ENCODE peak calls at places on chromosomes 16 and 17, in four cellular contexts. U is stomach, D is HFF-Myc, X is upper lobe of right lung. R is an unnamed sample.

GRCh38 chr17:10063730-10064221 is 134.6 kb downstream of the GAS7 start:
- DNase-seq in U (peak; percentile 29), X (no peak), D (no peak), R (no peak)

GRCh38 chr16:50696575-50697420 is 3.4 kb downstream of the NOD2 start:
- DNase-seq in D (peak; percentile 35), U (peak; percentile 77), X (peak; percentile 89), R (no peak)

GRCh38 chr17:83009414-83010322 is 69.7 kb upstream of the METRNL start:
- DNase-seq in X (no peak), D (no peak), U (no peak), R (peak; percentile 28)

GRCh38 chr17:14299261-14300093 is 1.4 kb upstream of the HS3ST3B1 start:
- DNase-seq in D (no peak), X (peak; percentile 68), U (peak; percentile 40), R (peak; percentile 78)

GRCh38 chr17:80270836-80271235 is 10.2 kb downstream of the RNF213 start:
- DNase-seq in X (no peak), D (no peak), U (no peak), R (peak; percentile 41)

GRCh38 chr17:8856869-8857575 is 10.5 kb downstream of the PIK3R6 start:
- DNase-seq in D (no peak), U (no peak), X (no peak), R (no peak)

GRCh38 chr17:4074831-4075495 is 67.9 kb downstream of the ZZEF1 start:
- DNase-seq in D (peak; percentile 15), U (no peak), X (no peak), R (peak; percentile 8)

GRCh38 chr17:9900019-9900594 is 5.0 kb downstream of the RCVRN start:
- DNase-seq in D (no peak), X (no peak), U (no peak), R (no peak)

GRCh38 chr16:2704983-2705275 is 15.1 kb downstream of the PRSS27 start:
- DNase-seq in U (no peak), X (no peak), D (no peak), R (no peak)

GRCh38 chr17:75572713-75573539 is 14.7 kb upstream of the MYO15B start:
- DNase-seq in X (peak; percentile 60), U (no peak), D (no peak), R (no peak)

GRCh38 chr17:4850236-4850635 is 17.1 kb downstream of the MINK1 start:
- DNase-seq in X (no peak), D (no peak), U (peak; percentile 34), R (no peak)

GRCh38 chr17:9951803-9952202 is 46.7 kb upstream of the RCVRN start:
- DNase-seq in U (no peak), X (no peak), D (no peak), R (no peak)

GRCh38 chr16:9053006-9053601 is 38.3 kb upstream of the HAPSTR1 start:
- DNase-seq in D (no peak), U (peak; percentile 43), X (peak; percentile 67), R (peak; percentile 78)

GRCh38 chr17:67772679-67773078 is 52.6 kb upstream of the BPTF start:
- DNase-seq in X (no peak), U (no peak), D (no peak), R (no peak)

GRCh38 chr17:4566785-4567184 is 6.4 kb upstream of the GGT6 start:
- DNase-seq in X (peak; percentile 57), D (no peak), U (peak; percentile 63), R (peak; percentile 76)

GRCh38 chr17:48051706-48052486 is 3.7 kb downstream of the NFE2L1 start:
- DNase-seq in X (no peak), D (no peak), U (peak; percentile 38), R (no peak)

GRCh38 chr16:11677451-11677951 is 9.2 kb downstream of the SNN start:
- DNase-seq in X (peak; percentile 40), D (no peak), U (no peak), R (no peak)

GRCh38 chr17:17797119-17797809 is 39.5 kb downstream of the SREBF1 start:
- DNase-seq in U (no peak), D (no peak), X (no peak), R (no peak)

GRCh38 chr16:17270111-17270510 is 200.6 kb downstream of the XYLT1 start:
- DNase-seq in U (no peak), D (no peak), X (no peak), R (no peak)

GRCh38 chr17:47120521-47121095 is 68.5 kb downstream of the CDC27 start:
- DNase-seq in X (no peak), U (no peak), D (peak; percentile 20), R (no peak)

GRCh38 chr16:67100569-67101300 is 9.0 kb upstream of the PHAF1 start:
- DNase-seq in D (no peak), X (no peak), U (no peak), R (no peak)

GRCh38 chr17:66715076-66715675 is 119.7 kb upstream of the CACNG5 start:
- DNase-seq in X (no peak), D (no peak), U (no peak), R (no peak)

GRCh38 chr17:44736551-44737240 is 22.1 kb upstream of the ADAM11 start:
- DNase-seq in D (no peak), U (no peak), X (no peak), R (no peak)

GRCh38 chr16:88647178-88648070 is 3.4 kb downstream of the CYBA start:
- DNase-seq in D (no peak), U (no peak), X (no peak), R (no peak)

GRCh38 chr16:89958068-89958467 is 9.5 kb downstream of the DEF8 start:
- DNase-seq in U (no peak), X (peak; percentile 79), D (no peak), R (peak; percentile 48)

GRCh38 chr17:44907696-44908470 is 7.4 kb downstream of the GFAP start:
- DNase-seq in X (no peak), U (no peak), D (no peak), R (no peak)

GRCh38 chr17:72498671-72499210 is 377.9 kb downstream of the SOX9 start:
- DNase-seq in D (no peak), U (no peak), X (no peak), R (no peak)

GRCh38 chr16:89544713-89545043 is 15.8 kb upstream of the RPL13 start:
- DNase-seq in D (no peak), U (no peak), X (no peak), R (no peak)

GRCh38 chr17:37301288-37301687 is 74.5 kb upstream of the C17orf78 start:
- DNase-seq in X (no peak), U (no peak), D (no peak), R (no peak)

GRCh38 chr16:56975714-56976113 is 13.6 kb upstream of the NLRC5 start:
- DNase-seq in U (no peak), D (no peak), X (no peak), R (no peak)

GRCh38 chr16:76970745-76971099 is 220.3 kb upstream of the MON1B start:
- DNase-seq in D (no peak), X (no peak), U (no peak), R (no peak)

GRCh38 chr17:74274703-74275340 is 788 bp downstream of the DNAI2 start:
- DNase-seq in X (no peak), U (no peak), D (no peak), R (no peak)

GRCh38 chr16:1825864-1826690 is 548 bp downstream of the HAGH start:
- DNase-seq in D (no peak), X (peak; percentile 88), U (peak; percentile 63), R (peak; percentile 46)

DNA sequence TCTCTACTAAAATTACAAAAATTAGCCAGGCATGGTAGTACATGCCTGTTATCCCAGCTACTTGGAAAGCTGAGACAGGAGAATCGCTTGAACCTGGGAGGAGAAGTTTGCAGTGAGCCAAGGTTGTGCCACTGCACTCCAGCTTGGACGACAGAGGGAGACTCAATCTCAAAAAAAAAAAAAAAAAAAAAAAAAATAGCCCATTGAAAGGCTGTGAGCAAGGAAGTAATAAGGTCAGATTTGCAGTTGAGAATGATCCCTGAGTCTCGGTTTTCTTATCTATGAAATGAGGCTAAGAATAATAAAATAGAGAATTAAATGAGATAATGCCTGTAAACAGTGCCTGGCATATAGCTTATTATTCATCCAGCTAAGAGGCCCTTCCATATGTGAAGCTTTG is 1.3 kb upstream of the PDK2 start:
- DNase-seq in X (no peak), D (no peak), U (no peak), R (no peak)
- TF ChIP-seq CTCF in X (no peak), D (no peak), U (no peak), R (no peak)

DNA sequence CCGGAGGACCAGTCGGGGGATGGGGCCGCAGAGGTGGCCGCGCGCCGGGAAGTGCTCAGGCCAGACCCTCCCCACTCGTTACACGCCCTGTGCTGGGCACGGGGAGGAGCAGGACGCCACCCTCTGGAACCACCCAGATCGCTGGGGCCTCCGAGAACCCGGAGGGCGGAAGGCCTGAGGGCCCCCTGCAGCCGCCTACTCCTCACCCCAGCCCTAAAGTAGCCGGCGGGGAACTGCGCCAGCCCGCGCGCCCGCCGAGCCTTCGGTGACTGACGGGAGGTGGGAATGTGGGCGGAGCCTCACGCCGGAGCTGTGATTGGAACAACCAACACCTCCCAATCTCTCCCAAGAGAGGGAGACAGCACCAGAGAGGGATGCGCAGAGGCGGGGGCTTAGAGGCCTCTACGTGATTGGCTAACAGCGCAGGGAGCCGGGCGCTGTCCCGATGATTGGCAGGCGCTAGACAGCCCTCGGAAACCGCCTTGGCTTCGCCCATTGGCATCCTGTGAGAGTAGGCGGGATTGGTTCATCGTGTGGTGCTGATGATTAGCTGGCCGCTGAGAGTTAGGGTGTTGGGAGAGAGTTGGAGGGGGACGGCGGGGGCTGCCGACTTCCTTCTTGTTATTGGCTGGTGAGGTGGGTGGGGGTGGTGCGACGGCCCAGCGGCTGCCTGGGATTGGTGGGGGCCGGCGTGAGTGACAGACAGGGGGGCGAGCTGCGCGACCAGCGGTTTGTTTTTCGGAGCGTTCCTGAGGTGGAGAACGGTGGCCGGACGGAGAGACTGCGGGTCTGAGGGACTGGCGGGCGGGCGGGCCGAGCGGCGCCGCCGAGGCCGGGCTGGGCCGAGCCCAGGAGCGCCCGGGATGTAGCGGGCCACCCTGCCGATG is at the start of gene MAP3K3:
- DNase-seq in X (peak; percentile 99), D (peak; percentile 99), U (peak; percentile 98), R (peak; percentile 98)
- TF ChIP-seq CTCF in X (peak; percentile 43), D (no peak), U (no peak), R (no peak)

DNA sequence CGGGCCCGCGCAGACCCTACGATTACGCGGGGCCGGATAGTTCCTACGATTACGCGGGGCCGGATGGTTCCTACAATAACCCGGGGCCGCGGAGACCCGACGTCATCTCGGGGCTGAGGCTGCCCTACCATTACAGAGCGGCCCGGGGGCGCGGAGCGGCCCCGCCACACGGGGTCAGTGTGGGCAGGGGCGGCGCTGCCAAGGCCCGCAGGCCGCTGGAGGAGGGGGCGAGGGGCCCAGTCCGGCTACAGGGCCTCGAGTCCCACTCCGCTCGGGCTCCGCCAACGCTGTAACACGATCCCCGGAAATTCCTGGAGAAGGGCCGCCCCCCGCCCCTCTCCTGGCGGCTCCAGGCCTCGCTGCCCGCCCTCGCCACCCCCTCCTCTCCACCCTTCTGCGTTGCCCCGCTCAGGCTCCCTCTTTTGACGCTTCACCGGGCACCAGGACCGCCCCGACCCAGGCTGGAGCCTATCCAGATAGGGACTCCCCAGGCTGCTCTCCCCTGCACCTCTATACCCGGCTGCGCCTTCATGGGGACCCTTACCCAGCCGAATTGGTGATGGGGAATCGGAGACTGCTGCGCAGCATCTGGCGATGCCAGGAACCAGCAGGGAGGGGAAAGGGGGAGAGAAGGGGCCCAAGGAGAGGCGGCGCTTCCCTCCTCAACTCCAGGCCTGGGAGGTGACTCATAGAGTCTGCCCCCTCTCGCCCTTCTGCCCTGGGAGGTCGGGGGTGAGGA is at the start of gene RAB34:
- DNase-seq in U (peak; percentile 47), D (no peak), X (peak; percentile 92), R (peak; percentile 94)
- TF ChIP-seq CTCF in U (no peak), D (peak; percentile 37), X (peak; percentile 38), R (peak; percentile 53)

GRCh38 chr16:85293899-85294642 is 181.8 kb upstream of the CIBAR2 start:
- DNase-seq in U (peak; percentile 54), X (no peak), D (no peak), R (no peak)
- TF ChIP-seq CTCF in U (no peak), X (no peak), D (no peak), R (no peak)

R was measured in nephron progenitor cell.